ENCODE peak calls at places on chromosome 13, in nine cellular contexts. B, K, D, Q, I, R, G, W and L are unnamed samples.

GRCh38 chr13:106349080-106349841 is 186.2 kb downstream of the EFNB2 start:
- DNase-seq in W (no peak), Q (peak; percentile 57), K (peak; percentile 69), R (no peak), I (peak; percentile 69), G (no peak), B (no peak), D (peak; percentile 61), L (no peak)

GRCh38 chr13:50693755-50694154 is 149.7 kb downstream of the DLEU7 start:
- DNase-seq in B (no peak), G (peak; percentile 15), K (no peak), W (peak; percentile 72), I (no peak), Q (no peak), R (no peak), D (no peak), L (no peak)

GRCh38 chr13:72255908-72256307 is 388.9 kb upstream of the DACH1 start:
- DNase-seq in I (no peak), D (peak; percentile 61), B (no peak), W (no peak), G (peak; percentile 64), R (no peak), Q (no peak), K (peak; percentile 42), L (no peak)

GRCh38 chr13:63517376-63517775 is 2101.7 kb upstream of the PCDH20 start:
- DNase-seq in Q (no peak), K (no peak), W (no peak), G (no peak), B (no peak), R (no peak), I (no peak), D (no peak), L (no peak)

GRCh38 chr13:74133657-74134201 is 475 bp downstream of the KLF12 start:
- DNase-seq in Q (peak; percentile 68), K (peak; percentile 84), B (peak; percentile 93), W (peak; percentile 89), R (peak; percentile 93), D (peak; percentile 90), I (peak; percentile 84), G (peak; percentile 73), L (peak; percentile 83)

GRCh38 chr13:68714292-68714691 is 1393.3 kb upstream of the ATXN8OS start:
- DNase-seq in I (no peak), G (peak; percentile 6), B (no peak), Q (no peak), W (no peak), R (no peak), D (no peak), K (no peak), L (no peak)

GRCh38 chr13:30720470-30720869 is 14.9 kb upstream of the ALOX5AP start:
- DNase-seq in K (no peak), W (no peak), I (no peak), G (no peak), D (no peak), Q (no peak), B (no peak), R (no peak), L (no peak)

GRCh38 chr13:45882626-45883025 is 31.1 kb upstream of the SIAH3 start:
- DNase-seq in D (no peak), K (no peak), B (no peak), G (peak; percentile 72), I (no peak), R (no peak), W (no peak), Q (no peak), L (no peak)

GRCh38 chr13:40681341-40682051 is 15.1 kb upstream of the FOXO1 start:
- DNase-seq in K (no peak), D (no peak), Q (no peak), B (no peak), G (no peak), I (no peak), R (no peak), W (no peak), L (no peak)

GRCh38 chr13:108987488-108987887 is 358.1 kb downstream of the MYO16 start:
- DNase-seq in B (no peak), K (no peak), W (no peak), D (no peak), Q (no peak), R (no peak), G (no peak), I (no peak), L (no peak)

GRCh38 chr13:57408312-57408711 is 223.2 kb upstream of the PCDH17 start:
- DNase-seq in K (no peak), B (no peak), G (no peak), D (no peak), W (no peak), R (no peak), Q (no peak), I (no peak), L (no peak)

GRCh38 chr13:21674271-21675009 is 3.6 kb downstream of the FGF9 start:
- DNase-seq in Q (peak; percentile 73), I (peak; percentile 69), B (no peak), D (peak; percentile 62), K (peak; percentile 23), W (no peak), G (no peak), R (no peak), L (no peak)

GRCh38 chr13:42484396-42484795 is 89.6 kb upstream of the TNFSF11 start:
- DNase-seq in G (no peak), I (no peak), Q (no peak), K (no peak), D (no peak), W (no peak), R (no peak), B (no peak), L (no peak)

GRCh38 chr13:74678308-74678958 is 544.2 kb upstream of the KLF12 start:
- DNase-seq in B (no peak), W (no peak), I (no peak), Q (no peak), G (no peak), D (no peak), K (no peak), R (no peak), L (no peak)

DNA sequence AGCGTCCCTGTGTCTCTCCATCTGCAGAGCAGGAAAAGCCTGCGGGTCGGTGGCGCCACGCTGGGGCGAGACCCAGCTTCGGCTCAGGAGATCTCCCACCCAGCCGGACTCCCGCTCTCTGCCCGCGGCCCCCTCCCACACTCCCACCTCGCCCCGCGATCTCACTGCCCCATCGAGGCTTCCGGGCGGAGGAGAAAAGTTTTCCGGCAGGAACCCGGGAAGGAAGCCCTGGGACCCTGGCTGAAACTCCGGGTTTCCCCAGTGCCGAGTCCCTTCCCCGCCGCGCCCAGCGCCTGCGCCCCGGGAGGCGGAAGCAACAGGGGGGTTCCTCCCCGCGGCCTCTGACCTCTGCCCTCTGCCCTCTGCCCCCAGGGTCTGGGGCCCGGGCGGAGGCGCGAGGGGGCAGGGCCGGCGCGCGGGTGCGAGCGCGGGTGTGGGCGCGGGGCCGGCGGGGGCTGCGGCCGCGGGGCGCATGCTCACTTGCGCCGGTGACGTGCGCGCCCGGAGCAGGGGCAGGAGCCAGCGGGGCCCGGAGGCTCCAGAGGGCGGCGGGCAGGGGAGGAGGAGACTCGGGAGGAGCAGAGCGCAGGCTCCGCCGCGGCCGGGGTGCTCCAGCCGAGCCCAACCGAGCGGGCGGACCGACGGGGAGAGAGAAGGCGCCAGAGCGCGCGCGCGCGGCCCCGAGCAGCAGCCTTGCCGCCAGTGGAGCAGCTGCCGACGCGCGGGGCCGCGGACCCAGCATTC is at the start of gene ATP11A:
- DNase-seq in K (peak; percentile 91), G (peak; percentile 64), Q (peak; percentile 98), W (peak; percentile 97), D (peak; percentile 97), I (peak; percentile 97), B (peak; percentile 59), R (peak; percentile 95), L (peak; percentile 77)
- H3K4me1 ChIP-seq in K (peaks cover 37% of the 10 kb centered on the region), G (peaks cover 8% of the 10 kb centered on the region), Q (peaks cover 18% of the 10 kb centered on the region), W (peaks cover 27% of the 10 kb centered on the region), D (peaks cover 34% of the 10 kb centered on the region), I (peaks cover 42% of the 10 kb centered on the region), B (peaks cover 4% of the 10 kb centered on the region), R (peaks cover 5% of the 10 kb centered on the region), L (peaks cover 38% of the 10 kb centered on the region)

DNA sequence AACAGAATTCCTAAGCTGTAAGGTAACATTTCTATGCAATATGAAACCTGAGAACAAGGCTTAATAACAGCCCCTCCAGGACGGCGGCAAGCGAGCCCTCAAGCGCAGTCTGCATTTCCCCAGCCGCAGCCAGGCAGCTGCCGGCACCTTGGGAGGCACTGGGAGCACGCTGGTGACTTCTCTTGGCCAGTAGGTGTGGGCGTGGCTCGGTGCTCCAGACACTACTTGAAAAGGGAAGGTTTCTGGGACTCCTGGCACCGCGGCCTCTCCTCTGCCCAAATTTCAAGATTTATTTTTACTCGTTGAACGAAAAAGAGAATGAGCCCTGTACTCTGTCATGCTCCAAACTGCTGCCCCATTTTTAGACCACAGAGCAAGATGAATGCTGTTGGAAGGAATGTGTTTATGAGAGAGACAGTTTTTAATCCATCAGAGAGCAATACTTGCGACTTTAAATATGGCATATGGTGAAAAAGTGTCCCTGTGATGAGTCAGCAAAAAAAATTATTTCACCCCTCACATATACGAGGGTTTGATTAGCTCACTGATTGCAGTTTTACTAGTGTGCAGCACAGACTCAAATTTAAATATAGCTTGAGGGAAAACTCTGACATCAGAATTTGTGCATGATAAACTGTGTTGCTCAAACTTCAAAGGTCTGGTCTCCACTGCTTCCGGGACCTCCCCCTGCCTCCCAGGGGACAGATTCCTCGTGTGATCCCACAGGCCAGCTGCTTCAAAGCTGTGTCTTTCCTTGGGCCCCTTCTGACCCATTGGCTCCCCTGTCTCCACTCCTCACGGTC is 81.3 kb downstream of the COL4A2 start:
- DNase-seq in D (peak; percentile 43), G (no peak), K (peak; percentile 52), B (no peak), Q (no peak), R (peak; percentile 91), I (no peak), W (peak; percentile 71), L (no peak)
- H3K4me1 ChIP-seq in D (peaks cover 20% of the 10 kb centered on the region), G (no peaks in the 10 kb centered on the region), K (peaks cover 12% of the 10 kb centered on the region), B (no peaks in the 10 kb centered on the region), Q (no peaks in the 10 kb centered on the region), R (peaks cover 49% of the 10 kb centered on the region), I (peaks cover 22% of the 10 kb centered on the region), W (peaks cover 26% of the 10 kb centered on the region), L (no peaks in the 10 kb centered on the region)

DNA sequence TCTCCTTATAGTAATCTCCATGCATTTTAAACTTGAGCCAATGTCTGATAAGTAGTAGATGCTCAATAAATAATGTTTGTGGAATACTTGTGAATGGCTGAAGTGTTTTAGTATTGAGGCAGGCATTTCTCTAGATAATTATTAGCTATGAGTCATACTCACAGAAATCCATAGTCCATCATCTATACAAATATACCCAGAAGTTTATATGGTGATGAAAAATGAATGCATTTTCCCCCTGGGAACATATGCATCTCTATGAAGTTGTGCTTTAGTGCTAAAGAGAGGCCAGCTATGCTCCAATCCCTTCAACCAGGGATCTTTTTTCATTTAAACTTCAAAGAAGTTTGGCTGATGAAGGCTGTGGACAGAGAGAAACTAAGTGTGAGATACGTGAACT is 17.2 kb downstream of the MBNL2 start:
- DNase-seq in I (no peak), Q (no peak), G (no peak), R (no peak), W (no peak), D (no peak), B (no peak), K (no peak), L (no peak)
- H3K4me1 ChIP-seq in I (peaks cover 86% of the 10 kb centered on the region), Q (peaks cover 75% of the 10 kb centered on the region), G (no peaks in the 10 kb centered on the region), R (peaks cover 22% of the 10 kb centered on the region), W (peaks cover 93% of the 10 kb centered on the region), D (peaks cover 55% of the 10 kb centered on the region), B (no peaks in the 10 kb centered on the region), K (peaks cover 89% of the 10 kb centered on the region), L (peaks cover 8% of the 10 kb centered on the region)

DNA sequence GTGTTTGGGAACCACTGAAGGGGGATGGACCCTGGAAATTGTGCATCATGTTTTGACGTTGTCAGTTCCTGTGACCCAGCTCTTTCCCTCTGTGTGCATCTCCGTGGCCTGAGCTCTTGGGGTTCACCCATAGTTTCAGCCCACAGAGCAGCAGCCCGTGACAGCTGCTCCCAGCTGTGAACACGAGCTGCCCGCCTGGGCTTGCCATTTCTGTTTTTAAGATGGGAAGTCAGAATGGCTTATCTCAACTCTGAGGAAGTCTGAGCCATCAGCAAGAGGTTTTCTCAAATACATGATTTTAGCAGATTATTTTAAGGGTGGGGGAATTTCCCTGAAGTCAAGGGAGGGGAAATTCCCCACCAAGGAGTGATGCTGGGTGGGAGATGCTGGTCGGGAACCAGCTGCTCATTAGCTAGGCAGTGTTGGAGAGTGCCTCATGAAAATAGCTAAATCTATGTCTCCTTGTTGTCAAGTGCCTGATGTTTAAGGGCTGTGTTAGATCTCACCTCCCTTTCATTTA is 34.9 kb upstream of the C1QTNF9 start:
- DNase-seq in G (no peak), D (no peak), K (peak; percentile 34), R (no peak), W (peak; percentile 74), Q (no peak), I (peak; percentile 71), B (peak; percentile 84), L (peak; percentile 55)
- H3K4me1 ChIP-seq in G (peaks cover 7% of the 10 kb centered on the region), D (peaks cover 28% of the 10 kb centered on the region), K (peaks cover 55% of the 10 kb centered on the region), R (peaks cover 10% of the 10 kb centered on the region), W (peaks cover 39% of the 10 kb centered on the region), Q (peaks cover 50% of the 10 kb centered on the region), I (peaks cover 58% of the 10 kb centered on the region), B (peaks cover 33% of the 10 kb centered on the region), L (peaks cover 88% of the 10 kb centered on the region)